ENCODE peak calls at places on chromosomes 11 and 22, in six cellular contexts. T is GM23248, N is anterior cingulate cortex, J is EH, C is cardiac fibroblast, X is AG10803. S is an unnamed sample.

GRCh38 chr22:20530368-20531153 is 23.2 kb downstream of the MED15 start:
- DNase-seq in N (no peak), J (peak), X (peak), T (peak), C (no peak), S (peak)

GRCh38 chr11:93490996-93491618 is 52.1 kb downstream of the SMCO4 start:
- DNase-seq in C (no peak), N (no peak), T (no peak), J (no peak), X (no peak), S (no peak)

GRCh38 chr22:25085156-25085555 is 114.5 kb upstream of the CRYBB3 start:
- DNase-seq in N (no peak), C (no peak), X (no peak), J (no peak), T (no peak), S (no peak)

GRCh38 chr11:134765565-134765964 is 353.5 kb upstream of the B3GAT1 start:
- DNase-seq in J (no peak), N (no peak), T (no peak), X (no peak), C (no peak), S (no peak)

GRCh38 chr11:746289-747175 is 732 bp upstream of the TALDO1 start:
- DNase-seq in J (peak), X (no peak), C (no peak), N (peak), T (peak), S (peak)

GRCh38 chr11:103055174-103055890 is 36.6 kb downstream of the DCUN1D5 start:
- DNase-seq in N (no peak), C (peak), T (peak), X (peak), J (peak), S (peak)

GRCh38 chr11:24086921-24087320 is 409.9 kb upstream of the LUZP2 start:
- DNase-seq in X (no peak), J (no peak), C (no peak), T (no peak), N (no peak), S (no peak)

GRCh38 chr11:35944503-35945136 is 758 bp downstream of the LDLRAD3 start:
- DNase-seq in T (peak), N (no peak), C (peak), X (peak), J (peak), S (peak)

GRCh38 chr11:68025047-68025446 is 5.4 kb upstream of the NDUFS8 start:
- DNase-seq in C (no peak), T (no peak), J (no peak), X (no peak), N (no peak), S (no peak)